ENCODE peak calls at places on chromosomes 7 and 10, in six cellular contexts. C, Y, B, S, D and I are unnamed samples.

GRCh38 chr10:66180651-66181318 is 745.1 kb upstream of the LRRTM3 start:
- DNase-seq in C (peak; percentile 25), Y (no peak), B (no peak), S (peak; percentile 82), D (no peak), I (peak; percentile 7)

GRCh38 chr7:34317039-34317438 is 341.0 kb upstream of the NPSR1 start:
- DNase-seq in C (no peak), Y (no peak), B (no peak), S (no peak), D (no peak), I (no peak)

GRCh38 chr7:87497482-87497881 is 22.0 kb upstream of the ABCB4 start:
- DNase-seq in C (no peak), Y (no peak), B (no peak), S (no peak), D (no peak), I (no peak)

GRCh38 chr7:148289630-148290029 is 300.9 kb upstream of the C7orf33 start:
- DNase-seq in C (no peak), Y (no peak), B (no peak), S (no peak), D (no peak), I (no peak)

GRCh38 chr7:142720140-142720773 is 29.0 kb upstream of the PRSS1 start:
- DNase-seq in C (no peak), Y (no peak), B (no peak), S (no peak), D (no peak), I (no peak)

GRCh38 chr7:2810682-2811471 is 33.2 kb downstream of the GNA12 start:
- DNase-seq in C (no peak), Y (no peak), B (no peak), S (no peak), D (no peak), I (no peak)

GRCh38 chr7:123637203-123637602 is 18.5 kb upstream of the LMOD2 start:
- DNase-seq in C (no peak), Y (no peak), B (no peak), S (peak; percentile 19), D (no peak), I (no peak)

GRCh38 chr7:139645572-139646523 is 122.4 kb downstream of the CLEC2L start:
- DNase-seq in C (peak; percentile 86), Y (peak; percentile 65), B (peak; percentile 88), S (peak; percentile 87), D (peak; percentile 18), I (peak; percentile 11)

GRCh38 chr10:68135362-68135761 is 26.1 kb downstream of the MYPN start:
- DNase-seq in C (no peak), Y (no peak), B (no peak), S (no peak), D (no peak), I (no peak)

GRCh38 chr7:44284881-44285541 is 40.4 kb downstream of the CAMK2B start:
- DNase-seq in C (no peak), Y (no peak), B (no peak), S (no peak), D (no peak), I (no peak)

GRCh38 chr10:24820616-24821015 is 96.9 kb upstream of the ARHGAP21 start:
- DNase-seq in C (no peak), Y (no peak), B (no peak), S (no peak), D (no peak), I (no peak)

GRCh38 chr10:22832198-22832597 is 95.7 kb upstream of the ARMC3 start:
- DNase-seq in C (no peak), Y (no peak), B (no peak), S (no peak), D (no peak), I (no peak)

GRCh38 chr10:26480909-26481703 is 43.0 kb downstream of the APBB1IP start:
- DNase-seq in C (no peak), Y (no peak), B (no peak), S (peak; percentile 82), D (no peak), I (no peak)

GRCh38 chr7:20913853-20914252 is 127.2 kb upstream of the SP8 start:
- DNase-seq in C (no peak), Y (no peak), B (no peak), S (no peak), D (no peak), I (no peak)

GRCh38 chr10:9311702-9312499 is 1257.4 kb downstream of the GATA3 start:
- DNase-seq in C (no peak), Y (no peak), B (no peak), S (no peak), D (no peak), I (no peak)

GRCh38 chr10:100970076-100970913 is 991 bp downstream of the SEMA4G start:
- DNase-seq in C (no peak), Y (no peak), B (peak; percentile 31), S (peak; percentile 37), D (no peak), I (no peak)

GRCh38 chr10:119198438-119198837 is 8.9 kb upstream of the GRK5 start:
- DNase-seq in C (no peak), Y (no peak), B (peak; percentile 49), S (peak; percentile 33), D (no peak), I (no peak)

GRCh38 chr7:95481768-95482167 is 4.0 kb upstream of the ASB4 start:
- DNase-seq in C (no peak), Y (no peak), B (no peak), S (no peak), D (no peak), I (no peak)

GRCh38 chr7:65832281-65832680 is 40.6 kb upstream of the VKORC1L1 start:
- DNase-seq in C (no peak), Y (no peak), B (no peak), S (peak; percentile 34), D (no peak), I (no peak)

GRCh38 chr10:14971867-14972448 is 12.8 kb downstream of the MEIG1 start:
- DNase-seq in C (peak; percentile 54), Y (no peak), B (peak; percentile 58), S (peak; percentile 70), D (no peak), I (no peak)

GRCh38 chr7:302054-302992 is 12.4 kb downstream of the FOXL3 start:
- DNase-seq in C (no peak), Y (no peak), B (no peak), S (no peak), D (no peak), I (no peak)

GRCh38 chr7:30365626-30366025 is 81.2 kb downstream of the ZNRF2 start:
- DNase-seq in C (no peak), Y (no peak), B (no peak), S (no peak), D (no peak), I (peak; percentile 12)

GRCh38 chr10:110203500-110204455 is 3.6 kb upstream of the MXI1 start:
- DNase-seq in C (no peak), Y (no peak), B (no peak), S (no peak), D (no peak), I (no peak)

GRCh38 chr10:66788142-66788541 is 137.7 kb upstream of the LRRTM3 start:
- DNase-seq in C (no peak), Y (no peak), B (no peak), S (no peak), D (no peak), I (no peak)

GRCh38 chr7:44889096-44889775 is 3.9 kb upstream of the PURB start:
- DNase-seq in C (no peak), Y (no peak), B (no peak), S (no peak), D (no peak), I (no peak)

GRCh38 chr10:51743146-51743545 is 43.8 kb upstream of the CSTF2T start:
- DNase-seq in C (no peak), Y (no peak), B (no peak), S (peak; percentile 37), D (no peak), I (peak; percentile 3)

GRCh38 chr10:79002336-79002735 is 66.4 kb upstream of the ZMIZ1 start:
- DNase-seq in C (no peak), Y (no peak), B (no peak), S (no peak), D (no peak), I (no peak)

GRCh38 chr10:13490503-13490902 is 38.3 kb downstream of the BEND7 start:
- DNase-seq in C (no peak), Y (no peak), B (no peak), S (no peak), D (no peak), I (no peak)

GRCh38 chr7:117871401-117871777 is 1.9 kb downstream of the CTTNBP2 start:
- DNase-seq in C (no peak), Y (no peak), B (no peak), S (no peak), D (no peak), I (no peak)

GRCh38 chr7:33062023-33062781 is at the start of gene NT5C3A:
- DNase-seq in C (peak; percentile 39), Y (no peak), B (peak; percentile 46), S (peak; percentile 56), D (no peak), I (no peak)

GRCh38 chr10:128087884-128088695 is 38.1 kb downstream of the MKI67 start:
- DNase-seq in C (no peak), Y (no peak), B (no peak), S (peak; percentile 21), D (no peak), I (no peak)

GRCh38 chr7:1546909-1547776 is 8.9 kb downstream of the TMEM184A start:
- DNase-seq in C (no peak), Y (no peak), B (no peak), S (no peak), D (no peak), I (no peak)

GRCh38 chr7:91784469-91784868 is 96.0 kb downstream of the MTERF1 start:
- DNase-seq in C (no peak), Y (no peak), B (no peak), S (peak; percentile 55), D (no peak), I (peak; percentile 13)

GRCh38 chr7:92835140-92835850 is 1.1 kb downstream of the CDK6 start:
- DNase-seq in C (peak; percentile 65), Y (no peak), B (peak; percentile 59), S (peak; percentile 93), D (no peak), I (no peak)

GRCh38 chr7:2796358-2797352 is 47.5 kb downstream of the GNA12 start:
- DNase-seq in C (no peak), Y (no peak), B (no peak), S (no peak), D (no peak), I (peak; percentile 20)

GRCh38 chr10:5527332-5528200 is 2.8 kb downstream of the CALML3 start:
- DNase-seq in C (no peak), Y (no peak), B (no peak), S (no peak), D (no peak), I (no peak)